ENCODE peak calls at places on chromosomes 3 and 15, in eight cellular contexts. P is GM23248; I is prostate gland; D is endothelial cell; G is activated T-helper 2 cell treated with anti-CD3 and anti-CD28 coated beads, Interferon-gamma antibody, Interleukin-2, Interleukin-4, amounts not matched to agents 10 μg/mL and 5 μg/mL and 100 μg/mL, durations not matched to agents 14 hours and 24 hours and 36 hours; H is PC-9; Q is testis; C is epithelial cell of esophagus. X is an unnamed sample.
A peak's percentile ranks its signal among the peaks of the same experiment; 100 is the strongest.

GRCh38 chr3:385151-385550 is 188.6 kb downstream of the CHL1 start:
- DNase-seq in H (no peak), P (peak; percentile 31), C (peak; percentile 62), D (no peak), I (no peak), Q (no peak), G (no peak), X (no peak)

GRCh38 chr3:16668776-16669545 is 63.7 kb upstream of the DAZL start:
- DNase-seq in Q (no peak), H (no peak), G (no peak), C (no peak), P (no peak), I (no peak), D (no peak), X (no peak)

GRCh38 chr3:134711284-134711683 is 60.5 kb upstream of the KY start:
- DNase-seq in C (no peak), G (no peak), H (no peak), D (no peak), P (peak; percentile 39), I (no peak), Q (no peak), X (no peak)

GRCh38 chr15:94455297-94455696 is 223.9 kb downstream of the MCTP2 start:
- DNase-seq in G (no peak), P (no peak), C (no peak), D (no peak), I (no peak), Q (no peak), H (no peak), X (no peak)

GRCh38 chr15:51281368-51281967 is 56.9 kb downstream of the CYP19A1 start:
- DNase-seq in I (peak; percentile 15), H (peak; percentile 26), C (peak; percentile 52), G (no peak), D (peak; percentile 74), Q (peak; percentile 80), P (peak; percentile 79), X (no peak)

GRCh38 chr3:135041586-135041985 is 246.5 kb downstream of the EPHB1 start:
- DNase-seq in D (no peak), Q (no peak), I (no peak), P (peak; percentile 7), H (no peak), G (no peak), C (no peak), X (no peak)

GRCh38 chr15:59501531-59502113 is 63.6 kb downstream of the FAM81A start:
- DNase-seq in P (peak; percentile 70), Q (peak; percentile 39), I (no peak), G (no peak), H (peak; percentile 48), D (peak; percentile 68), C (peak; percentile 78), X (no peak)

GRCh38 chr3:71753716-71754609 is at the start of gene GPR27:
- DNase-seq in P (peak; percentile 56), I (no peak), G (peak; percentile 12), H (no peak), C (peak; percentile 54), Q (peak; percentile 34), D (peak; percentile 33), X (no peak)

GRCh38 chr3:87350367-87351199 is 74.2 kb upstream of the POU1F1 start:
- DNase-seq in C (peak; percentile 59), D (peak; percentile 9), Q (peak; percentile 34), H (no peak), I (peak; percentile 24), P (peak; percentile 71), G (no peak), X (peak; percentile 16)

GRCh38 chr3:187041362-187042061 is 97.8 kb downstream of the RPL39L start:
- DNase-seq in H (no peak), I (no peak), C (no peak), P (peak; percentile 44), G (peak; percentile 61), Q (no peak), D (no peak), X (peak; percentile 42)

GRCh38 chr3:191549377-191549776 is 88.4 kb downstream of the PYDC2 start:
- DNase-seq in P (no peak), H (no peak), I (no peak), C (no peak), D (no peak), Q (no peak), G (no peak), X (no peak)

GRCh38 chr3:4417449-4417848 is 49.6 kb downstream of the SUMF1 start:
- DNase-seq in G (no peak), H (no peak), P (peak; percentile 50), C (peak; percentile 46), Q (no peak), I (peak; percentile 18), D (no peak), X (no peak)

GRCh38 chr15:78082106-78082742 is 4.7 kb upstream of the TBC1D2B start:
- DNase-seq in H (no peak), Q (no peak), I (no peak), D (no peak), P (peak; percentile 42), C (peak; percentile 60), G (no peak), X (no peak)

GRCh38 chr3:179702271-179702947 is 49.6 kb downstream of the USP13 start:
- DNase-seq in P (no peak), Q (no peak), H (no peak), C (no peak), I (no peak), G (no peak), D (no peak), X (no peak)